ENCODE peak calls at places on chromosomes 4 and X, in eight cellular contexts. X, I, H, V, A, M, P and N are unnamed samples.
A peak's percentile ranks its signal among the peaks of the same experiment; 100 is the strongest.

GRCh38 chr4:146490106-146490505 is 31.6 kb downstream of the SLC10A7 start:
- DNase-seq in H (no peak), M (no peak), I (no peak), P (no peak), X (no peak), V (no peak), A (no peak), N (no peak)

GRCh38 chr4:183602444-183603102 is 56.4 kb downstream of the RWDD4 start:
- DNase-seq in V (peak; percentile 10), M (no peak), H (no peak), I (no peak), X (no peak), A (no peak), P (no peak), N (no peak)

GRCh38 chr4:26724522-26724921 is 136.1 kb upstream of the STIM2 start:
- DNase-seq in A (no peak), V (no peak), H (no peak), X (no peak), I (no peak), P (no peak), M (no peak), N (no peak)

GRCh38 chr4:119692001-119692400 is 63.4 kb upstream of the PDE5A start:
- DNase-seq in I (no peak), H (no peak), P (no peak), V (no peak), A (no peak), X (peak; percentile 25), M (peak; percentile 2), N (no peak)

GRCh38 chrX:101359966-101360365 is 11.4 kb upstream of the TIMM8A start:
- DNase-seq in P (no peak), A (no peak), V (peak; percentile 5), I (no peak), H (no peak), X (no peak), M (no peak), N (no peak)

GRCh38 chrX:9644335-9644734 is 121.3 kb downstream of the GPR143 start:
- DNase-seq in M (no peak), A (peak; percentile 73), V (no peak), P (no peak), I (no peak), X (no peak), H (no peak), N (no peak)

GRCh38 chr4:13891544-13891939 is 264.0 kb upstream of the BOD1L1 start:
- DNase-seq in M (no peak), P (no peak), V (no peak), H (no peak), X (no peak), A (no peak), I (no peak), N (no peak)

GRCh38 chr4:95319169-95319568 is 229.6 kb downstream of the UNC5C start:
- DNase-seq in H (no peak), V (no peak), M (no peak), P (no peak), A (no peak), X (no peak), I (no peak), N (no peak)

GRCh38 chr4:181960384-181960783 is 282.8 kb upstream of the TENM3 start:
- DNase-seq in X (no peak), A (no peak), I (no peak), V (no peak), P (no peak), H (no peak), M (no peak), N (no peak)

GRCh38 chr4:171759274-171759673 is 53.9 kb upstream of the GALNTL6 start:
- DNase-seq in P (no peak), A (no peak), V (no peak), H (no peak), M (no peak), I (no peak), X (no peak), N (no peak)

GRCh38 chr4:110669663-110670062 is 46.8 kb upstream of the PITX2 start:
- DNase-seq in V (peak; percentile 40), I (no peak), M (no peak), X (peak; percentile 45), P (no peak), H (no peak), A (no peak), N (no peak)

GRCh38 chr4:35100932-35101331 is 1143.4 kb downstream of the ARAP2 start:
- DNase-seq in I (no peak), V (no peak), A (no peak), P (no peak), X (no peak), M (no peak), H (no peak), N (no peak)

GRCh38 chrX:3215249-3215648 is 131.2 kb downstream of the MXRA5 start:
- DNase-seq in V (no peak), M (no peak), A (no peak), P (no peak), X (no peak), I (no peak), H (no peak), N (no peak)

GRCh38 chr4:13182136-13182535 is 302.0 kb downstream of the RAB28 start:
- DNase-seq in I (no peak), V (peak; percentile 27), H (no peak), M (no peak), A (no peak), P (no peak), X (no peak), N (no peak)

GRCh38 chrX:140088438-140088837 is 123.1 kb upstream of the CXorf66 start:
- DNase-seq in M (no peak), A (no peak), H (no peak), V (no peak), P (no peak), X (no peak), I (no peak), N (no peak)

GRCh38 chr4:114180481-114180880 is 201.0 kb upstream of the ARSJ start:
- DNase-seq in V (peak; percentile 77), P (peak; percentile 69), X (peak; percentile 70), M (peak; percentile 6), H (no peak), I (peak; percentile 38), A (no peak), N (no peak)

GRCh38 chrX:147827070-147827469 is 84.6 kb upstream of the FMR1 start:
- DNase-seq in H (no peak), X (no peak), M (no peak), I (no peak), A (no peak), P (no peak), V (no peak), N (no peak)

GRCh38 chrX:85963736-85964135 is 83.6 kb downstream of the CHM start:
- DNase-seq in V (peak; percentile 58), A (no peak), H (no peak), X (peak; percentile 75), I (no peak), P (no peak), M (no peak), N (no peak)

GRCh38 chr4:106355193-106355592 is 13.4 kb downstream of the GIMD1 start:
- DNase-seq in P (no peak), I (no peak), M (no peak), A (no peak), X (no peak), H (no peak), V (no peak), N (no peak)

GRCh38 chr4:57190651-57191481 is 80.7 kb upstream of the IGFBP7 start:
- DNase-seq in I (no peak), A (no peak), X (peak; percentile 57), H (no peak), M (no peak), P (peak; percentile 76), V (peak; percentile 26), N (peak; percentile 13)

GRCh38 chrX:38807873-38808272 is 6.6 kb downstream of the MID1IP1 start:
- DNase-seq in M (no peak), H (no peak), V (no peak), A (no peak), I (no peak), X (no peak), P (no peak), N (no peak)

GRCh38 chr4:40865696-40866095 is 115.9 kb downstream of the NSUN7 start:
- DNase-seq in I (no peak), X (peak; percentile 4), M (no peak), A (no peak), H (no peak), V (no peak), P (no peak), N (no peak)

GRCh38 chr4:138087181-138087714 is 154.9 kb downstream of the SLC7A11 start:
- DNase-seq in V (no peak), H (no peak), X (no peak), I (no peak), P (no peak), A (no peak), M (no peak), N (no peak)

GRCh38 chrX:113929004-113929403 is 654.9 kb upstream of the HTR2C start:
- DNase-seq in I (no peak), A (no peak), P (peak; percentile 49), X (peak; percentile 44), M (no peak), H (no peak), V (peak; percentile 56), N (no peak)

GRCh38 chr4:185512516-185512915 is 22.8 kb downstream of the PDLIM3 start:
- DNase-seq in P (no peak), M (no peak), H (no peak), A (no peak), V (no peak), I (no peak), X (peak; percentile 31), N (no peak)

GRCh38 chr4:7779194-7779768 is 160.4 kb downstream of the AFAP1 start:
- DNase-seq in V (no peak), X (no peak), M (no peak), H (no peak), I (no peak), A (peak; percentile 82), P (no peak), N (no peak)

GRCh38 chr4:172736046-172736445 is 432.6 kb upstream of the GALNT7 start:
- DNase-seq in P (no peak), V (no peak), I (no peak), H (no peak), M (no peak), X (no peak), A (no peak), N (no peak)

GRCh38 chrX:40570346-40571093 is 10.2 kb upstream of the ATP6AP2 start:
- DNase-seq in A (no peak), P (no peak), I (no peak), V (no peak), M (no peak), H (no peak), X (no peak), N (peak; percentile 35)

GRCh38 chrX:72245461-72246089 is 6.7 kb upstream of the ERCC6L start:
- DNase-seq in I (peak; percentile 57), P (peak; percentile 82), H (no peak), X (peak; percentile 78), V (peak; percentile 60), A (no peak), M (no peak), N (peak; percentile 3)

GRCh38 chr4:8419222-8420041 is 21.1 kb downstream of the ACOX3 start:
- DNase-seq in A (no peak), V (no peak), I (no peak), X (no peak), P (no peak), M (no peak), H (no peak), N (no peak)

GRCh38 chr4:85028910-85029309 is 62.4 kb upstream of the WDFY3 start:
- DNase-seq in V (peak; percentile 52), M (no peak), A (no peak), I (no peak), H (no peak), X (no peak), P (no peak), N (no peak)

GRCh38 chrX:131841496-131842410 is 181.3 kb upstream of the STK26 start:
- DNase-seq in M (no peak), P (peak; percentile 72), A (no peak), V (peak; percentile 56), H (no peak), I (no peak), X (peak; percentile 78), N (peak; percentile 34)

GRCh38 chr4:20378181-20378580 is 126.5 kb downstream of the SLIT2 start:
- DNase-seq in X (peak; percentile 8), H (no peak), M (no peak), P (no peak), I (no peak), A (no peak), V (no peak), N (no peak)